ENCODE peak calls at places on chromosomes 2 and 18, in five cellular contexts. K, S, G, R and J are unnamed samples.

GRCh38 chr18:55243852-55244251 is 284.6 kb upstream of the CCDC68 start:
- DNase-seq in K (no peak), S (no peak), G (no peak), R (no peak), J (no peak)

GRCh38 chr2:18001671-18002070 is 123.2 kb downstream of the KCNS3 start:
- DNase-seq in K (no peak), S (no peak), G (no peak), R (no peak), J (no peak)

GRCh38 chr2:208031608-208032019 is 6.3 kb upstream of the PLEKHM3 start:
- DNase-seq in K (no peak), S (no peak), G (no peak), R (no peak), J (no peak)

GRCh38 chr18:61761875-61762274 is 130.9 kb downstream of the RNF152 start:
- DNase-seq in K (no peak), S (no peak), G (no peak), R (no peak), J (no peak)

GRCh38 chr2:238475571-238475970 is 48.8 kb downstream of the ASB1 start:
- DNase-seq in K (no peak), S (no peak), G (no peak), R (no peak), J (no peak)

GRCh38 chr2:44897406-44897805 is 44.1 kb upstream of the SIX3 start:
- DNase-seq in K (no peak), S (no peak), G (no peak), R (no peak), J (no peak)

GRCh38 chr18:59885579-59886163 is 14.1 kb upstream of the PMAIP1 start:
- DNase-seq in K (no peak), S (no peak), G (no peak), R (no peak), J (no peak)

GRCh38 chr2:118251427-118251826 is 163.2 kb downstream of the INSIG2 start:
- DNase-seq in K (no peak), S (no peak), G (no peak), R (peak; percentile 71), J (no peak)

GRCh38 chr18:3596324-3597158 is 146.6 kb downstream of the TGIF1 start:
- DNase-seq in K (no peak), S (peak; percentile 76), G (peak; percentile 63), R (no peak), J (no peak)

GRCh38 chr2:223044092-223044836 is 7.7 kb upstream of the KCNE4 start:
- DNase-seq in K (no peak), S (no peak), G (no peak), R (no peak), J (no peak)

GRCh38 chr2:23584054-23584745 is 199.2 kb downstream of the KLHL29 start:
- DNase-seq in K (no peak), S (no peak), G (peak; percentile 79), R (no peak), J (no peak)

GRCh38 chr2:19474128-19474527 is 115.7 kb upstream of the OSR1 start:
- DNase-seq in K (peak; percentile 65), S (no peak), G (no peak), R (peak; percentile 12), J (no peak)

GRCh38 chr2:201369762-201370161 is 12.6 kb upstream of the FLACC1 start:
- DNase-seq in K (no peak), S (no peak), G (no peak), R (no peak), J (no peak)

GRCh38 chr18:40313030-40313642 is 1641.9 kb upstream of the PIK3C3 start:
- DNase-seq in K (no peak), S (no peak), G (no peak), R (no peak), J (no peak)

GRCh38 chr2:48247171-48247570 is 282.8 kb upstream of the STON1 start:
- DNase-seq in K (no peak), S (no peak), G (no peak), R (no peak), J (no peak)

GRCh38 chr2:85400541-85400940 is 9.6 kb downstream of the CAPG start:
- DNase-seq in K (no peak), S (no peak), G (no peak), R (no peak), J (no peak)

GRCh38 chr18:58581265-58581664 is 47.6 kb downstream of the ALPK2 start:
- DNase-seq in K (no peak), S (no peak), G (peak; percentile 61), R (no peak), J (no peak)

GRCh38 chr2:12642332-12642731 is 74.4 kb upstream of the TRIB2 start:
- DNase-seq in K (no peak), S (no peak), G (no peak), R (no peak), J (no peak)

GRCh38 chr2:226446406-226447001 is 353.1 kb downstream of the IRS1 start:
- DNase-seq in K (no peak), S (no peak), G (no peak), R (peak; percentile 81), J (no peak)

GRCh38 chr2:47174731-47175361 is 19.7 kb upstream of the STPG4 start:
- DNase-seq in K (peak; percentile 75), S (no peak), G (no peak), R (no peak), J (no peak)

GRCh38 chr18:58168221-58168620 is 124.2 kb downstream of the NEDD4L start:
- DNase-seq in K (no peak), S (no peak), G (no peak), R (no peak), J (no peak)

GRCh38 chr2:169663247-169663646 is 31.0 kb downstream of the CFAP210 start:
- DNase-seq in K (no peak), S (no peak), G (no peak), R (no peak), J (no peak)

GRCh38 chr2:49199266-49199665 is 45.0 kb upstream of the FSHR start:
- DNase-seq in K (no peak), S (no peak), G (no peak), R (no peak), J (no peak)

GRCh38 chr2:205175831-205176230 is 506.5 kb upstream of the NRP2 start:
- DNase-seq in K (no peak), S (no peak), G (no peak), R (no peak), J (no peak)

GRCh38 chr2:6054394-6054732 is 362.2 kb downstream of the SOX11 start:
- DNase-seq in K (no peak), S (no peak), G (no peak), R (no peak), J (no peak)

GRCh38 chr18:55152801-55153200 is 193.5 kb upstream of the CCDC68 start:
- DNase-seq in K (no peak), S (no peak), G (no peak), R (peak; percentile 24), J (no peak)

GRCh38 chr2:165778653-165779451 is 15.2 kb downstream of the GALNT3 start:
- DNase-seq in K (no peak), S (no peak), G (no peak), R (no peak), J (no peak)

GRCh38 chr2:181462032-181462431 is 4.8 kb downstream of the ITGA4 start:
- DNase-seq in K (no peak), S (no peak), G (no peak), R (no peak), J (no peak)
- H3K4me3 ChIP-seq in K (no peak overlapping the region), S (no peak overlapping the region), G (no peak overlapping the region), R (no peak overlapping the region), J (no peak overlapping the region)

GRCh38 chr2:197383825-197384224 is 51.0 kb downstream of the SF3B1 start:
- DNase-seq in K (no peak), S (no peak), G (no peak), R (no peak), J (no peak)
- TF ChIP-seq CTCF in K (no peak), S (no peak), G (no peak), R (no peak), J (no peak)

GRCh38 chr2:237291138-237291792 is 122.7 kb downstream of the COL6A3 start:
- DNase-seq in K (peak; percentile 95), S (peak; percentile 77), G (peak; percentile 94), R (peak; percentile 86), J (no peak)
- H3K4me3 ChIP-seq in K (peak overlapping the region; percentile 5), S (no peak overlapping the region), G (peak overlapping the region; percentile 48), R (no peak overlapping the region), J (no peak overlapping the region)

DNA sequence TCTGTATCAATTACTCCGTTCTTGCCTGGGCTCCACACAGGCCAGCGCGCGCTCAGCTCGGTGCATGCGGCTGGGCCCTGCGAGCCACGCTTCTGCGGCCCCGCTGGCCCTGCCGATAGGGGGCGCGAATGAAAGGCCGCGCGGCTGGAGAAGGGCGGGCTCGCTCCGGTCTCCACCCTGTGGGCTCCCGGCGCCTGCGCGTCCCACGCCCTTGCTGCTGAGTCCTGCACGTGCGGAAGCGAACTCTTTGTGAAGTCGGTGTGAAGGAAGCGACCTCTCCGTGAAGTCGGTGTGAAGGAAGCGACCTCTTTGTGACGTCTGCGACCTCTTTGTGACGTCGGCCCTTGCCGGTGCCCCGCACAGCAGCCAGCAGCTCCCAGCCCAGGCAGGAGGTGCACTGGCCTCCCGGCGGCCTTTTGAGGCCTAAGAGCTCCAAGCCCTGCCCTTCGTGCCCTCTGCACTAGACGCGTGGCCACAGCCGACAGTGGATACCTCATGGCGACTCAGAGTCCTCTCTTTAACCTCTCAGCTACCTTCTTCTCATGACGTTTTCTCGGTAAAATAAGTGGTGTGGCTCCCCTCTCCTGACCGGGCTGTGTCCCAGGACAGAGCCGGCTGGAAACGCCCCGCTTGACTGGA is 391.9 kb upstream of the RAB6C start:
- DNase-seq in K (no peak), S (no peak), G (no peak), R (no peak), J (no peak)
- TF ChIP-seq CTCF in K (no peak), S (no peak), G (peak; percentile 7), R (no peak), J (no peak)

GRCh38 chr2:230866704-230867561 is 2.2 kb downstream of the ITM2C start:
- DNase-seq in K (no peak), S (peak; percentile 79), G (peak; percentile 64), R (no peak), J (no peak)

GRCh38 chr2:230865324-230865765 is 603 bp downstream of the ITM2C start:
- DNase-seq in K (no peak), S (peak; percentile 64), G (no peak), R (no peak), J (no peak)

GRCh38 chr2:230864605-230865323 is at the start of gene ITM2C:
- DNase-seq in K (no peak), S (peak; percentile 92), G (peak; percentile 76), R (no peak), J (peak; percentile 15)

GRCh38 chr2:230864122-230864604 is 579 bp upstream of the ITM2C start:
- DNase-seq in K (no peak), S (no peak), G (no peak), R (no peak), J (no peak)

GRCh38 chr2:230865766-230866703 is 1.3 kb downstream of the ITM2C start:
- DNase-seq in K (no peak), S (peak; percentile 93), G (peak; percentile 62), R (no peak), J (no peak)
- H3K4me3 ChIP-seq in K (peak overlapping the region; percentile 67), S (peak overlapping the region; percentile 100), G (peak overlapping the region; percentile 61), R (peak overlapping the region; percentile 85), J (peak overlapping the region; percentile 79)

GRCh38 chr2:220893411-220893810 is 678.7 kb downstream of the EPHA4 start:
- DNase-seq in K (no peak), S (no peak), G (no peak), R (no peak), J (no peak)
- TF ChIP-seq CTCF in K (no peak), S (no peak), G (no peak), R (no peak), J (no peak)